ENCODE peak calls at places on chromosomes 4 and X, in four cellular contexts. L is activated gamma-delta T cell treated with Interleukin-2 at 50 U/mL for 16 hours; O is activated CD8-positive, alpha-beta T cell treated with anti-CD3 and anti-CD28 coated beads, Interleukin-2, amount 10 ng/mL, durations not matched to agents 7 days and 5 days; Y is AG08396. A is an unnamed sample.

GRCh38 chr4:168309781-168310180 is 8.8 kb downstream of the DDX60 start:
- DNase-seq in L (no peak), O (no peak), Y (no peak), A (peak; percentile 2)

GRCh38 chr4:102723511-102723910 is 37.3 kb downstream of the MANBA start:
- DNase-seq in L (no peak), O (no peak), Y (no peak), A (no peak)

GRCh38 chrX:49272426-49272825 is 2.8 kb downstream of the PPP1R3F start:
- DNase-seq in L (no peak), O (peak; percentile 48), Y (no peak), A (no peak)

GRCh38 chrX:7446815-7447214 is 298.9 kb upstream of the PUDP start:
- DNase-seq in L (no peak), O (no peak), Y (no peak), A (no peak)

GRCh38 chr4:89703831-89704230 is 133.1 kb downstream of the SNCA start:
- DNase-seq in L (no peak), O (no peak), Y (no peak), A (no peak)

GRCh38 chrX:31136144-31136572 is 64.3 kb upstream of the FTHL17 start:
- DNase-seq in L (no peak), O (no peak), Y (no peak), A (no peak)

GRCh38 chrX:39492495-39493162 is 605.1 kb downstream of the BCOR start:
- DNase-seq in L (no peak), O (no peak), Y (no peak), A (no peak)

GRCh38 chr4:161249779-161250440 is 913.9 kb downstream of the FSTL5 start:
- DNase-seq in L (no peak), O (no peak), Y (no peak), A (no peak)

GRCh38 chr4:80610845-80611244 is 275.3 kb downstream of the CFAP299 start:
- DNase-seq in L (no peak), O (no peak), Y (peak; percentile 5), A (no peak)

GRCh38 chrX:110743679-110744340 is 51.8 kb downstream of the CHRDL1 start:
- DNase-seq in L (no peak), O (no peak), Y (no peak), A (no peak)

GRCh38 chr4:1839306-1839705 is 16.6 kb downstream of the LETM1 start:
- DNase-seq in L (no peak), O (no peak), Y (no peak), A (no peak)

GRCh38 chr4:37528161-37528560 is 158.0 kb downstream of the RELL1 start:
- DNase-seq in L (no peak), O (no peak), Y (no peak), A (peak; percentile 19)

GRCh38 chr4:37438880-37439279 is 194.3 kb downstream of the NWD2 start:
- DNase-seq in L (no peak), O (no peak), Y (no peak), A (no peak)